ENCODE peak calls at places on chromosomes 11 and 22, in four cellular contexts. F, N, U and V are unnamed samples. For H3K36me3, the result is how much of the 10 kb centered on the place peaks cover.

GRCh38 chr11:75285776-75286360 is 45.3 kb downstream of the TPBGL start:
- DNase-seq in U (no peak), F (no peak), N (no peak), V (no peak)

GRCh38 chr22:17117400-17117799 is 3.8 kb downstream of the TMEM121B start:
- DNase-seq in N (no peak), U (no peak), F (peak), V (no peak)

GRCh38 chr11:125842319-125842948 is 9.3 kb downstream of the PATE4 start:
- DNase-seq in U (no peak), F (no peak), N (no peak), V (no peak)

GRCh38 chr11:77153276-77154185 is 25.5 kb downstream of the MYO7A start:
- DNase-seq in F (no peak), N (no peak), U (no peak), V (no peak)

GRCh38 chr11:92941676-92942571 is 27.5 kb upstream of the MTNR1B start:
- DNase-seq in F (no peak), U (no peak), N (no peak), V (no peak)

GRCh38 chr22:40396882-40397281 is 26.5 kb downstream of the SGSM3 start:
- DNase-seq in F (no peak), U (no peak), N (peak), V (no peak)

GRCh38 chr11:57109331-57109730 is 72.4 kb upstream of the LRRC55 start:
- DNase-seq in N (no peak), U (no peak), F (no peak), V (no peak)

GRCh38 chr11:27089746-27090145 is 49.1 kb downstream of the BBOX1 start:
- DNase-seq in U (no peak), F (no peak), N (no peak), V (no peak)

GRCh38 chr11:118581057-118581456 is 8.8 kb downstream of the ARCN1 start:
- DNase-seq in F (no peak), U (no peak), N (no peak), V (no peak)

GRCh38 chr11:120343429-120343828 is 7.2 kb downstream of the ARHGEF12 start:
- DNase-seq in U (no peak), N (no peak), F (no peak), V (no peak)

GRCh38 chr22:43554259-43554636 is 142.4 kb downstream of the MPPED1 start:
- DNase-seq in F (no peak), N (no peak), U (peak), V (no peak)

GRCh38 chr11:123694551-123694950 is 40.1 kb upstream of the SCN3B start:
- DNase-seq in U (no peak), N (no peak), F (no peak), V (no peak)

GRCh38 chr11:79078999-79079398 is 361.8 kb downstream of the TENM4 start:
- DNase-seq in U (no peak), N (no peak), F (no peak), V (no peak)

GRCh38 chr11:36126703-36127102 is 162.5 kb downstream of the COMMD9 start:
- DNase-seq in F (no peak), U (no peak), N (no peak), V (no peak)

GRCh38 chr11:74929431-74930363 is 19.2 kb downstream of the XRRA1 start:
- DNase-seq in U (peak), F (no peak), N (peak), V (no peak)

GRCh38 chr11:57154718-57155117 is 27.0 kb upstream of the LRRC55 start:
- DNase-seq in F (no peak), U (no peak), N (no peak), V (no peak)

GRCh38 chr22:42315392-42315756 is 44.9 kb upstream of the TCF20 start:
- DNase-seq in F (no peak), N (peak), U (no peak), V (no peak)

GRCh38 chr22:29225422-29226090 is 19.9 kb downstream of the EMID1 start:
- DNase-seq in U (peak), N (peak), F (peak), V (peak)

GRCh38 chr11:112172362-112172994 is 2.8 kb upstream of the BCO2 start:
- DNase-seq in N (no peak), U (no peak), F (no peak), V (no peak)

GRCh38 chr11:70397983-70398833 is at the start of gene CTTN:
- DNase-seq in F (peak), U (peak), N (peak), V (peak)

GRCh38 chr11:74388678-74389327 is 9.4 kb downstream of the PGM2L1 start:
- DNase-seq in N (peak), F (no peak), U (peak), V (no peak)

GRCh38 chr22:32579533-32580220 is 105.1 kb downstream of the FBXO7 start:
- DNase-seq in F (peak), N (no peak), U (no peak), V (no peak)

GRCh38 chr22:36753120-36753802 is 22.7 kb downstream of the IFT27 start:
- DNase-seq in U (peak), N (peak), F (no peak), V (peak)

GRCh38 chr11:116948375-116948774 is 111.0 kb upstream of the APOA1 start:
- DNase-seq in F (no peak), U (no peak), N (peak), V (no peak)

GRCh38 chr11:122149232-122149631 is 33.2 kb upstream of the BLID start:
- DNase-seq in F (no peak), N (no peak), U (no peak), V (no peak)

GRCh38 chr11:86592659-86593451 is 79.6 kb downstream of the ME3 start:
- DNase-seq in U (peak), N (peak), F (no peak), V (no peak)

GRCh38 chr11:66334605-66335442 is 1.4 kb downstream of the RIN1 start:
- DNase-seq in U (peak), F (peak), N (no peak), V (peak)

DNA sequence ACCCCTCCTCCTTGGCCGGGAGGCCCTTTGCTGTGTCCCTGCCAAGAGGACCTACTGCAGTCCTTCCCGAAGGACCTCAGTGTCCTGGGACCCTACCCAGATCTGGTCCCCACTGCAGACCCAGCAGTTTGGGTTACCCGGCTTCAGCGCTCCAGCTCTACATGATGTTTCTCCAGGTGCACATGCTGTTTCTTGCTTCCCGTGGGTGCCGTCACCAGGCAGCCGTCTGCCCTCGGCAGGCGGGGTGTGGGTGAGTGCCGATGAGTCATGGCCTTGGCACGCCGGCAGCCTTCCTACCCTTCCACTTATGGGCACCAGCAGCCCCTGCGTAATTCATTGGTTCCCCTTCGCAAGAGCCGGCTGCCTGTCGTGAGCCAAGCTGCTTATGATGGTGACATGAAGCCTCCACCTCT is 101.8 kb downstream of the BCR start:
- DNase-seq in F (no peak), U (peak), N (peak), V (peak)
- H3K36me3 ChIP-seq in F (under half), U (under half), N (under half), V (under half)

GRCh38 chr11:837990-838307 is 4.4 kb downstream of the POLR2L start:
- DNase-seq in F (no peak), N (no peak), U (no peak), V (no peak)

GRCh38 chr11:836274-836673 is 3.5 kb downstream of the CD151 start:
- DNase-seq in N (no peak), F (peak), U (no peak), V (no peak)

GRCh38 chr11:837189-837989 is 4.6 kb downstream of the CD151 start:
- DNase-seq in N (no peak), U (no peak), F (no peak), V (no peak)

GRCh38 chr11:838441-839279 is 3.7 kb downstream of the POLR2L start:
- DNase-seq in U (no peak), N (peak), F (no peak), V (no peak)

GRCh38 chr11:836700-837099 is 3.9 kb downstream of the CD151 start:
- DNase-seq in N (no peak), F (no peak), U (no peak), V (no peak)
- H3K36me3 ChIP-seq in N (under half), F (under half), U (under half), V (half or more)

GRCh38 chr22:49823289-49824045 is 4.2 kb downstream of the BRD1 start:
- DNase-seq in N (no peak), F (no peak), U (no peak), V (no peak)
- H3K36me3 ChIP-seq in N (under half), F (under half), U (half or more), V (half or more)

GRCh38 chr11:83721286-83721685 is 435.1 kb upstream of the CCDC90B start:
- DNase-seq in U (no peak), N (no peak), F (no peak), V (no peak)
- H3K36me3 ChIP-seq in U (under half), N (under half), F (under half), V (under half)

DNA sequence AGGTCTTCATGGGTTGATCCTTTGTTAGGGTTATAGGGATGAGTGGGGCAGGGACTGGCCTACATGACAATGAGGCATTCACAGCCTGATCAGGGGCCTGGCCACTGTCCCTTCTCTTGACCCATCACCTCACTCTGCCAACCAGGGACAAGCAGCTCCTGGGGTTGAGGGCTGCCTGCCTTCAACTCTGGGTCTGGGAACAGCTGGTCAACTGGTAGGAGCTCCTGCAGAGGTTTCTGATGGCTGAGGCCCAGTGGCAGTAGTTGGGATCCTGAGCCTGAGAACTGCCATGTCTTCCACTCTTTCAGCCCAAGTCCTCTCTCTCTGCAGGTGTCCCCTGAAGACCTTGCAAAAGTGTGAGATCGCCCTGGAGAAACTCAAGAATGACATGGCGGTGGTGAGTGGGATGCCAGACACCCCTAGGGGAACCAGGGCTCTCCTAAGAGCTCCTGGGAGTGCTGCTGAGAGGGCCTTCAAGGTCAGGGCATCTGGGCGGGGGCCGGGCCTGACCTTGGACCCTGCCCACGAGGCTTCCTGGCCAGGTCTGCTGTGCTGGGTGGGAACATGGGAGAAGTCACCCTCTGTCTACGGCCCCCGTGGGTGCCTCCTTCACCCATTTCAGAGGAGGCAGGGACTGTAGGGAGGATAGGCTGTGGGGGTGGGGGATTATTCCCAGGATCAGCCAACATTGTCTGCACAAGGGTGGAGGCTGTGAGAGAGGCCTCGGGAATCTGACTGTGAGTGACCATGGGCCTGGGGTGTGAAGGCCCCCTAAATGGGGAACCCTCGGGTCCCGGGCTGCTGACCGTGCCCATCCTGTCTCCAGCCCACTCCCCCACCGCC is 76.8 kb downstream of the MED15 start:
- DNase-seq in U (no peak), F (peak), N (no peak), V (no peak)
- H3K36me3 ChIP-seq in U (half or more), F (under half), N (under half), V (half or more)

GRCh38 chr11:11410626-11411025 is 57.6 kb upstream of the CSNK2A3 start:
- DNase-seq in U (no peak), F (no peak), N (no peak), V (no peak)
- H3K36me3 ChIP-seq in U (under half), F (under half), N (under half), V (under half)

GRCh38 chr11:68928108-68928429 is 24.4 kb downstream of the IGHMBP2 start:
- DNase-seq in F (peak), U (no peak), N (no peak), V (no peak)

GRCh38 chr11:68928481-68928880 is 24.8 kb downstream of the IGHMBP2 start:
- DNase-seq in U (no peak), F (peak), N (no peak), V (no peak)

GRCh38 chr11:68929135-68929534 is 25.4 kb downstream of the IGHMBP2 start:
- DNase-seq in N (no peak), F (peak), U (no peak), V (no peak)

GRCh38 chr11:68930991-68931855 is 27.5 kb downstream of the IGHMBP2 start:
- DNase-seq in N (no peak), F (peak), U (no peak), V (no peak)

GRCh38 chr11:68929706-68930605 is 26.3 kb downstream of the IGHMBP2 start:
- DNase-seq in F (peak), U (no peak), N (no peak), V (no peak)
- H3K36me3 ChIP-seq in F (under half), U (under half), N (under half), V (half or more)

GRCh38 chr22:46421272-46421671 is 85.8 kb downstream of the TRMU start:
- DNase-seq in N (no peak), U (no peak), F (no peak), V (no peak)
- H3K36me3 ChIP-seq in N (under half), U (under half), F (under half), V (under half)

GRCh38 chr11:19915808-19916207 is 203.2 kb downstream of the NAV2 start:
- DNase-seq in U (no peak), F (no peak), N (no peak), V (no peak)
- H3K36me3 ChIP-seq in U (under half), F (under half), N (under half), V (under half)